ENCODE peak calls at places on chromosomes 2 and 18, in seven cellular contexts. One of them, this sample, is unnamed. For H3K4me1, the result is how much of the 10 kb centered on the place peaks cover.

GRCh38 chr2:27211943-27212625 is at the start of the genes ATRAID and SLC5A6:
- DNase-seq in CD4-positive, alpha-beta memory T cell: peak
- DNase-seq in neural progenitor cell: peak
- DNase-seq in hepatocyte: peak
- DNase-seq in Panc1: no peak
- DNase-seq in heart right ventricle: peak
- DNase-seq in left ventricle myocardium inferior: peak
- DNase-seq in this sample: peak

GRCh38 chr2:215461836-215462532 is 26.1 kb upstream of the FN1 start:
- DNase-seq in left ventricle myocardium inferior: no peak
- DNase-seq in CD4-positive, alpha-beta memory T cell: no peak
- DNase-seq in Panc1: no peak
- DNase-seq in heart right ventricle: no peak
- DNase-seq in hepatocyte: no peak
- DNase-seq in neural progenitor cell: no peak
- DNase-seq in this sample: no peak

GRCh38 chr2:120504936-120505705 is 159.2 kb downstream of the INHBB start:
- DNase-seq in neural progenitor cell: no peak
- DNase-seq in CD4-positive, alpha-beta memory T cell: no peak
- DNase-seq in heart right ventricle: no peak
- DNase-seq in Panc1: no peak
- DNase-seq in left ventricle myocardium inferior: no peak
- DNase-seq in hepatocyte: no peak
- DNase-seq in this sample: no peak

GRCh38 chr2:222572761-222573174 is 83.1 kb downstream of the FARSB start:
- DNase-seq in CD4-positive, alpha-beta memory T cell: no peak
- DNase-seq in heart right ventricle: no peak
- DNase-seq in left ventricle myocardium inferior: no peak
- DNase-seq in Panc1: no peak
- DNase-seq in neural progenitor cell: no peak
- DNase-seq in hepatocyte: peak
- DNase-seq in this sample: no peak

GRCh38 chr2:169711751-169712509 is 17.7 kb downstream of the PHOSPHO2 start:
- DNase-seq in Panc1: no peak
- DNase-seq in hepatocyte: no peak
- DNase-seq in left ventricle myocardium inferior: no peak
- DNase-seq in heart right ventricle: no peak
- DNase-seq in neural progenitor cell: no peak
- DNase-seq in CD4-positive, alpha-beta memory T cell: no peak
- DNase-seq in this sample: peak

GRCh38 chr2:71831208-71831577 is 316.5 kb downstream of the CYP26B1 start:
- DNase-seq in left ventricle myocardium inferior: peak
- DNase-seq in neural progenitor cell: no peak
- DNase-seq in heart right ventricle: peak
- DNase-seq in Panc1: no peak
- DNase-seq in CD4-positive, alpha-beta memory T cell: no peak
- DNase-seq in hepatocyte: peak
- DNase-seq in this sample: no peak

GRCh38 chr2:15544227-15544626 is 16.9 kb downstream of the NBAS start:
- DNase-seq in heart right ventricle: no peak
- DNase-seq in left ventricle myocardium inferior: no peak
- DNase-seq in hepatocyte: no peak
- DNase-seq in Panc1: no peak
- DNase-seq in CD4-positive, alpha-beta memory T cell: no peak
- DNase-seq in neural progenitor cell: no peak
- DNase-seq in this sample: no peak

GRCh38 chr2:12828932-12829331 is 112.2 kb downstream of the TRIB2 start:
- DNase-seq in neural progenitor cell: peak
- DNase-seq in heart right ventricle: no peak
- DNase-seq in Panc1: no peak
- DNase-seq in CD4-positive, alpha-beta memory T cell: no peak
- DNase-seq in hepatocyte: no peak
- DNase-seq in left ventricle myocardium inferior: no peak
- DNase-seq in this sample: no peak

GRCh38 chr2:196075196-196075595 is 6.6 kb upstream of the DNAH7 start:
- DNase-seq in neural progenitor cell: no peak
- DNase-seq in heart right ventricle: no peak
- DNase-seq in left ventricle myocardium inferior: no peak
- DNase-seq in Panc1: no peak
- DNase-seq in hepatocyte: no peak
- DNase-seq in CD4-positive, alpha-beta memory T cell: no peak
- DNase-seq in this sample: no peak

GRCh38 chr18:46161721-46162421 is 57.7 kb downstream of the HAUS1 start:
- DNase-seq in left ventricle myocardium inferior: no peak
- DNase-seq in neural progenitor cell: no peak
- DNase-seq in Panc1: no peak
- DNase-seq in hepatocyte: no peak
- DNase-seq in CD4-positive, alpha-beta memory T cell: no peak
- DNase-seq in heart right ventricle: no peak
- DNase-seq in this sample: no peak

GRCh38 chr18:39660141-39660540 is 2094.5 kb upstream of the CELF4 start:
- DNase-seq in CD4-positive, alpha-beta memory T cell: no peak
- DNase-seq in Panc1: no peak
- DNase-seq in hepatocyte: no peak
- DNase-seq in left ventricle myocardium inferior: no peak
- DNase-seq in neural progenitor cell: no peak
- DNase-seq in heart right ventricle: no peak
- DNase-seq in this sample: no peak

GRCh38 chr18:79397830-79398761 is 2.4 kb downstream of the NFATC1 start:
- DNase-seq in neural progenitor cell: no peak
- DNase-seq in Panc1: no peak
- DNase-seq in hepatocyte: no peak
- DNase-seq in CD4-positive, alpha-beta memory T cell: peak
- DNase-seq in left ventricle myocardium inferior: peak
- DNase-seq in heart right ventricle: no peak
- DNase-seq in this sample: peak

GRCh38 chr2:232950776-232951175 is 62.3 kb downstream of the NGEF start:
- DNase-seq in Panc1: no peak
- DNase-seq in neural progenitor cell: no peak
- DNase-seq in hepatocyte: no peak
- DNase-seq in CD4-positive, alpha-beta memory T cell: no peak
- DNase-seq in heart right ventricle: no peak
- DNase-seq in left ventricle myocardium inferior: no peak
- DNase-seq in this sample: no peak

GRCh38 chr18:23645561-23645960 is 17.1 kb downstream of the ANKRD29 start:
- DNase-seq in neural progenitor cell: no peak
- DNase-seq in hepatocyte: no peak
- DNase-seq in CD4-positive, alpha-beta memory T cell: no peak
- DNase-seq in left ventricle myocardium inferior: no peak
- DNase-seq in Panc1: no peak
- DNase-seq in heart right ventricle: no peak
- DNase-seq in this sample: no peak

GRCh38 chr2:25964891-25965290 is 17.4 kb downstream of the KIF3C start:
- DNase-seq in neural progenitor cell: no peak
- DNase-seq in CD4-positive, alpha-beta memory T cell: no peak
- DNase-seq in hepatocyte: no peak
- DNase-seq in left ventricle myocardium inferior: no peak
- DNase-seq in heart right ventricle: no peak
- DNase-seq in Panc1: no peak
- DNase-seq in this sample: no peak

GRCh38 chr18:8229786-8230185 is 379.5 kb upstream of the RAB12 start:
- DNase-seq in left ventricle myocardium inferior: no peak
- DNase-seq in hepatocyte: no peak
- DNase-seq in heart right ventricle: no peak
- DNase-seq in neural progenitor cell: no peak
- DNase-seq in Panc1: no peak
- DNase-seq in CD4-positive, alpha-beta memory T cell: no peak
- DNase-seq in this sample: no peak

GRCh38 chr18:10261315-10262276 is 192.8 kb upstream of the APCDD1 start:
- DNase-seq in heart right ventricle: no peak
- DNase-seq in left ventricle myocardium inferior: no peak
- DNase-seq in Panc1: no peak
- DNase-seq in CD4-positive, alpha-beta memory T cell: no peak
- DNase-seq in hepatocyte: no peak
- DNase-seq in neural progenitor cell: no peak
- DNase-seq in this sample: no peak

GRCh38 chr2:45167885-45168284 is 158.6 kb upstream of the SIX2 start:
- DNase-seq in left ventricle myocardium inferior: no peak
- DNase-seq in hepatocyte: no peak
- DNase-seq in Panc1: no peak
- DNase-seq in heart right ventricle: no peak
- DNase-seq in neural progenitor cell: peak
- DNase-seq in CD4-positive, alpha-beta memory T cell: no peak
- DNase-seq in this sample: no peak

GRCh38 chr2:239819974-239820555 is 205.1 kb downstream of the NDUFA10 start:
- DNase-seq in hepatocyte: no peak
- DNase-seq in CD4-positive, alpha-beta memory T cell: no peak
- DNase-seq in Panc1: no peak
- DNase-seq in heart right ventricle: no peak
- DNase-seq in left ventricle myocardium inferior: peak
- DNase-seq in neural progenitor cell: no peak
- DNase-seq in this sample: no peak

GRCh38 chr18:58438161-58438983 is 190.5 kb downstream of the ALPK2 start:
- DNase-seq in Panc1: no peak
- DNase-seq in hepatocyte: no peak
- DNase-seq in heart right ventricle: no peak
- DNase-seq in neural progenitor cell: peak
- DNase-seq in CD4-positive, alpha-beta memory T cell: no peak
- DNase-seq in left ventricle myocardium inferior: no peak
- DNase-seq in this sample: no peak

GRCh38 chr2:201858781-201859180 is 52.4 kb downstream of the CDK15 start:
- DNase-seq in neural progenitor cell: peak
- DNase-seq in hepatocyte: peak
- DNase-seq in left ventricle myocardium inferior: no peak
- DNase-seq in heart right ventricle: no peak
- DNase-seq in Panc1: no peak
- DNase-seq in CD4-positive, alpha-beta memory T cell: no peak
- DNase-seq in this sample: peak

GRCh38 chr2:221241072-221241471 is 331.0 kb downstream of the EPHA4 start:
- DNase-seq in heart right ventricle: no peak
- DNase-seq in left ventricle myocardium inferior: no peak
- DNase-seq in hepatocyte: no peak
- DNase-seq in neural progenitor cell: no peak
- DNase-seq in CD4-positive, alpha-beta memory T cell: no peak
- DNase-seq in Panc1: no peak
- DNase-seq in this sample: no peak

GRCh38 chr2:217065695-217066405 is 206.0 kb upstream of the TNP1 start:
- DNase-seq in left ventricle myocardium inferior: no peak
- DNase-seq in heart right ventricle: no peak
- DNase-seq in hepatocyte: peak
- DNase-seq in Panc1: no peak
- DNase-seq in neural progenitor cell: no peak
- DNase-seq in CD4-positive, alpha-beta memory T cell: no peak
- DNase-seq in this sample: no peak

GRCh38 chr2:231721641-231722310 is 13.5 kb downstream of the PTMA start:
- DNase-seq in CD4-positive, alpha-beta memory T cell: no peak
- DNase-seq in neural progenitor cell: no peak
- DNase-seq in hepatocyte: no peak
- DNase-seq in Panc1: no peak
- DNase-seq in left ventricle myocardium inferior: no peak
- DNase-seq in heart right ventricle: no peak
- DNase-seq in this sample: no peak

GRCh38 chr2:240732911-240733622 is 41.4 kb downstream of the AQP12A start:
- DNase-seq in CD4-positive, alpha-beta memory T cell: no peak
- DNase-seq in Panc1: no peak
- DNase-seq in heart right ventricle: no peak
- DNase-seq in left ventricle myocardium inferior: no peak
- DNase-seq in hepatocyte: no peak
- DNase-seq in neural progenitor cell: no peak
- DNase-seq in this sample: no peak

GRCh38 chr2:65067806-65068553 is 11.8 kb downstream of the CEP68 start:
- DNase-seq in hepatocyte: no peak
- DNase-seq in neural progenitor cell: no peak
- DNase-seq in left ventricle myocardium inferior: no peak
- DNase-seq in Panc1: no peak
- DNase-seq in heart right ventricle: no peak
- DNase-seq in CD4-positive, alpha-beta memory T cell: no peak
- DNase-seq in this sample: no peak
- H3K4me1 ChIP-seq in hepatocyte: under half
- H3K4me1 ChIP-seq in neural progenitor cell: under half
- H3K4me1 ChIP-seq in left ventricle myocardium inferior: half or more
- H3K4me1 ChIP-seq in Panc1: under half
- H3K4me1 ChIP-seq in heart right ventricle: half or more
- H3K4me1 ChIP-seq in CD4-positive, alpha-beta memory T cell: under half
- H3K4me1 ChIP-seq in this sample: under half

DNA sequence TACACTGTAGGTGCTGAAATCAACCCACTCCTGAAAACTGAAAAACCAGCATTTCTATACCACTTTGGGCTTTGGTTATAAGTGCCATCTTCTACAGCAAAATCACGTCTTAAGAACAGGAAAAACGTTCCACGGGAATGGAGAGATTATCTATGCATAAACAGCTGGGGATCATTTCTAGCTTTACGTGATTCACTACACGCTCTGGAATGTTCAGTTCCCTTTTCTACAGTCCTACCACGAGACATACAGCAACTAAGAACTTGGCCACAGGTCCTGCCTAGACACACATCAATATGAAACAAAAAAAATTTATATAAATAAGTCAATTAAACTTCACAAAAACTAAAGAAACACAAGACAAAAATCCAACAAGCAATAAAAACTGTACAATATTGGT is 3.6 kb downstream of the CXCR4 start:
- DNase-seq in CD4-positive, alpha-beta memory T cell: no peak
- DNase-seq in neural progenitor cell: no peak
- DNase-seq in Panc1: no peak
- DNase-seq in heart right ventricle: no peak
- DNase-seq in hepatocyte: peak
- DNase-seq in left ventricle myocardium inferior: no peak
- DNase-seq in this sample: no peak
- H3K4me3 ChIP-seq in CD4-positive, alpha-beta memory T cell: no peak
- H3K4me3 ChIP-seq in neural progenitor cell: no peak
- H3K4me3 ChIP-seq in Panc1: no peak
- H3K4me3 ChIP-seq in heart right ventricle: no peak
- H3K4me3 ChIP-seq in hepatocyte: no peak
- H3K4me3 ChIP-seq in left ventricle myocardium inferior: no peak
- H3K4me3 ChIP-seq in this sample: no peak

DNA sequence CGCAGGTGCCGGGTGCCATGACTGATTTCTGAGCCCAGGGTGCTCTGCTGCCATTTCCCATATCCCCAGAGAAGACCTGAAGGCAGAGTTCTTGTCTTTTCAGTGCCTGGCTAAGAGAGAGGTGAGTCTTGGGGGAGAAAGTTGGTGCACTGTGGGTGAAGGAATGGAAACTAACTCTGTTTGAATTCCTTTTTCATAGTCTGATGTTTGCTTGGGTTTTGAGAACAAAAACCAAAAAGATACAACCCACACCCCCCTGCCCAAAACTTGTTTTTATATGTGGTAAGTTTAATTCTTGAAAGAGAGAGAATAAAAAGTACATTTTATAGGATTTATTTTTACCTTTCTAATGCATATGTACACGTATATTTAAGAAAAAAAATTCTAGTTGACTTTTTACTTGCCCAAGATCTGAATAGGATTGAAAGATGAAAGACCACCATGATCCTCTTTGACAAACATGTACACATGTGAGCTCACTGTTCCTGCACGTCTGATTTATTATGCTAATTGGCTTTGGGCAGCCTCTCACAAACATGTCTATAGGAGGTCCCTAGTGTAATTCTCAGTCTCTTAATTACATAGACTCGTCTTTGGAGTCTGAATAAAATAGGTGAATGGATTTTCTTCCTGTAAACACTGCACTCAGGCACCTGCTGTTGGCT is 46.3 kb downstream of the ARL4C start:
- DNase-seq in neural progenitor cell: no peak
- DNase-seq in hepatocyte: no peak
- DNase-seq in Panc1: no peak
- DNase-seq in heart right ventricle: no peak
- DNase-seq in left ventricle myocardium inferior: no peak
- DNase-seq in CD4-positive, alpha-beta memory T cell: no peak
- DNase-seq in this sample: no peak
- H3K4me1 ChIP-seq in neural progenitor cell: half or more
- H3K4me1 ChIP-seq in hepatocyte: under half
- H3K4me1 ChIP-seq in Panc1: under half
- H3K4me1 ChIP-seq in heart right ventricle: under half
- H3K4me1 ChIP-seq in left ventricle myocardium inferior: under half
- H3K4me1 ChIP-seq in CD4-positive, alpha-beta memory T cell: half or more
- H3K4me1 ChIP-seq in this sample: under half

GRCh38 chr2:86036790-86037138 is 68.9 kb downstream of the POLR1A start:
- DNase-seq in heart right ventricle: peak
- DNase-seq in neural progenitor cell: no peak
- DNase-seq in Panc1: no peak
- DNase-seq in CD4-positive, alpha-beta memory T cell: no peak
- DNase-seq in left ventricle myocardium inferior: no peak
- DNase-seq in hepatocyte: no peak
- DNase-seq in this sample: no peak
- H3K4me3 ChIP-seq in heart right ventricle: no peak
- H3K4me3 ChIP-seq in neural progenitor cell: no peak
- H3K4me3 ChIP-seq in Panc1: no peak
- H3K4me3 ChIP-seq in CD4-positive, alpha-beta memory T cell: peak
- H3K4me3 ChIP-seq in left ventricle myocardium inferior: peak
- H3K4me3 ChIP-seq in hepatocyte: no peak
- H3K4me3 ChIP-seq in this sample: no peak